ENCODE peak calls at places on chromosomes 7 and 10, in five cellular contexts. U, V, B, A and I are unnamed samples.

GRCh38 chr10:118002581-118002980 is 44.2 kb downstream of the RAB11FIP2 start:
- DNase-seq in U (peak), V (peak), B (peak), A (peak), I (peak)

GRCh38 chr7:116571037-116571436 is 46.2 kb downstream of the CAV1 start:
- DNase-seq in U (peak), V (peak), B (peak), A (peak), I (peak)

GRCh38 chr7:1255817-1256340 is 23.2 kb downstream of the UNCX start:
- DNase-seq in U (no peak), V (no peak), B (no peak), A (no peak), I (no peak)

GRCh38 chr10:18793951-18794350 is 134.7 kb downstream of the ARL5B start:
- DNase-seq in U (peak), V (peak), B (peak), A (peak), I (peak)

GRCh38 chr7:767941-768729 is 41.1 kb upstream of the PRKAR1B start:
- DNase-seq in U (peak), V (no peak), B (peak), A (no peak), I (peak)

GRCh38 chr7:14754631-14755030 is 147.9 kb downstream of the DGKB start:
- DNase-seq in U (peak), V (peak), B (peak), A (peak), I (peak)

GRCh38 chr10:104873161-104873560 is 232.1 kb downstream of the SORCS3 start:
- DNase-seq in U (no peak), V (no peak), B (no peak), A (no peak), I (no peak)

GRCh38 chr10:108385963-108386362 is 1221.5 kb upstream of the SORCS1 start:
- DNase-seq in U (no peak), V (no peak), B (no peak), A (peak), I (no peak)

GRCh38 chr7:111363099-111363498 is 199.2 kb downstream of the IMMP2L start:
- DNase-seq in U (peak), V (no peak), B (peak), A (no peak), I (peak)

GRCh38 chr7:28858206-28858605 is 99.9 kb downstream of the TRIL start:
- DNase-seq in U (peak), V (peak), B (peak), A (peak), I (peak)

GRCh38 chr7:117158941-117159705 is 163.7 kb downstream of the WNT2 start:
- DNase-seq in U (peak), V (no peak), B (peak), A (no peak), I (no peak)

GRCh38 chr7:90736968-90737939 is 141.1 kb downstream of the CDK14 start:
- DNase-seq in U (no peak), V (peak), B (no peak), A (no peak), I (no peak)
- H3K4me3 ChIP-seq in U (no peak), V (no peak), B (no peak), A (no peak), I (no peak)

GRCh38 chr10:99538287-99538917 is 5.7 kb downstream of the NKX2-3 start:
- DNase-seq in U (no peak), V (no peak), B (no peak), A (no peak), I (no peak)

GRCh38 chr10:99537381-99538286 is 4.9 kb downstream of the NKX2-3 start:
- DNase-seq in U (no peak), V (no peak), B (no peak), A (no peak), I (no peak)

GRCh38 chr10:99540339-99540672 is 7.6 kb downstream of the NKX2-3 start:
- DNase-seq in U (no peak), V (no peak), B (no peak), A (no peak), I (no peak)

GRCh38 chr10:99539820-99540219 is 7.1 kb downstream of the NKX2-3 start:
- DNase-seq in U (no peak), V (no peak), B (no peak), A (no peak), I (no peak)

DNA sequence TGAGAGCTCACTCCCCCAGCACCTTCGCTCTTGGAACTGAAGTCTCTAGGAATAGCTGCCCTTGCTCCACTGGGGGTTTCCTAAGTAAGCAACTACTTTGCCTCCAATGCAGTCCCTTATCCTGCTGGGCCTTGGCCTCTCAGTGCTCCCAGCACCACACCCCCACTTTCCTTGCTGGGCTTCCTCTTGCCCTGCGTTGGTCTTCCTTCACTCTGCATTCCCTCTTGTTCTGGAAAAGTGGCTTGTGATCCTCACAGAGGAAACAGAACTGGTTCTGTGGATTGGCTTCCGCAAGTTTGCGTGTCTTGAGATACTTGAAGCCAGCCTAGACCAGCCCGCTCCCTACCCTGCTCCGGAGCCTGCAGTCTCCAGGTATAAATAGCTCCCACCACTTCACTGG is 6.4 kb downstream of the NKX2-3 start:
- DNase-seq in U (no peak), V (no peak), B (no peak), A (no peak), I (no peak)
- H3K4me3 ChIP-seq in U (no peak), V (no peak), B (no peak), A (no peak), I (no peak)

DNA sequence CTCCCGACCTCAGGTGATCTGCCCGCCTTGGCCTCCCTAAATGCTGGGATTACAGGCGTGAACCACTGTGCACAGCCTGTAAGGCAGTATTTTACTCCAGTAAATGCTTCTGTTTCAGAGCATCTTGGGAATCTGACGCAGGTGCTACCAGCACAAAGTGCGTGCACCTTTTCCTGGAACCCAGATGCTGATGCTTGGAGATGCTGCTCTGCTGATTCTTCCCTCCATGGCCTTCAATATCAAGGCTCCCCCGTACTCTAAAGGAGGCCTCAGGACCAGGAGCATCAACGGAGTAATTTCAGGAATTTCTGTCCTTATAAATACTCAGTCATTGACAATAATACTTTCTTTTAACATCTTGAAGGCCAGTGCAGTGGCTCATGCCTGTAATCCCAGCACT is 23.5 kb downstream of the DENND2A start:
- DNase-seq in U (no peak), V (no peak), B (no peak), A (no peak), I (no peak)
- H3K4me3 ChIP-seq in U (no peak), V (no peak), B (no peak), A (no peak), I (no peak)

GRCh38 chr10:102310356-102311024 is 65.2 kb downstream of the GBF1 start:
- DNase-seq in U (peak), V (no peak), B (peak), A (peak), I (peak)

GRCh38 chr10:102312683-102313082 is 67.4 kb downstream of the GBF1 start:
- DNase-seq in U (peak), V (peak), B (peak), A (peak), I (peak)

GRCh38 chr10:102311025-102311420 is 65.7 kb downstream of the GBF1 start:
- DNase-seq in U (peak), V (peak), B (no peak), A (peak), I (no peak)

GRCh38 chr10:102314801-102315200 is 69.5 kb downstream of the GBF1 start:
- DNase-seq in U (no peak), V (no peak), B (no peak), A (no peak), I (no peak)

DNA sequence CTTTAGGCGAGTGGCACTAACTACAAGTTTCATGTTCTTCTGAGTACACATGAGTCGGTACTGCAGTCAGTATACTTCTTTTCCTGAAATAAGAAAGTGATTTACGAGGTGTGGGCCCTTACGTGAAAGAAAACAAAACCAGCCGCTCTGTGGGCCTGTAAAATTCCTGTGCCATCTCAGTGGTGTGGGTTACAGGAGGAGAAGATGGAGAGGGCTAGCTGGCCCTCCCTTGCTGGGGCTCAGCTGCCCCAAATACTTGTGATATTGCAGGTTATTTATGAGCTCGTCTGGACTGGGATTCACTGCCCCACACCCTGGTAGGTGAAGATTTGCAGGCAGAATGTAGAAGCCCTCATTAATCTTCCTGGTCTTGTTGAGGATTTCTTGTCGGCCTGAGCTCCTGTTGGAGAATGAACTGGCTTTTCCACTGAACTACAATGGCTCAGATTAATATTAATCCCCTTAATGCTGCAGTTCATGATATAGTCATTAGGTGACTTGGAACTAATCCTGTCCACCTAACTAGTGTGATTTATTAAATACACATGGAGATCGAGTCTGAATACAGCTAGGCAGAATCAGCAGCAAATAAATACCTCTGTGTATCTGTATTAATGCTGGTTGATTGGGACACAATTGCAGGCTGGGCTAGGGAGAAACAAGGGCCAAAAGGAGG is 68.0 kb downstream of the GBF1 start:
- DNase-seq in U (no peak), V (no peak), B (no peak), A (no peak), I (no peak)
- H3K4me3 ChIP-seq in U (no peak), V (no peak), B (no peak), A (no peak), I (no peak)

DNA sequence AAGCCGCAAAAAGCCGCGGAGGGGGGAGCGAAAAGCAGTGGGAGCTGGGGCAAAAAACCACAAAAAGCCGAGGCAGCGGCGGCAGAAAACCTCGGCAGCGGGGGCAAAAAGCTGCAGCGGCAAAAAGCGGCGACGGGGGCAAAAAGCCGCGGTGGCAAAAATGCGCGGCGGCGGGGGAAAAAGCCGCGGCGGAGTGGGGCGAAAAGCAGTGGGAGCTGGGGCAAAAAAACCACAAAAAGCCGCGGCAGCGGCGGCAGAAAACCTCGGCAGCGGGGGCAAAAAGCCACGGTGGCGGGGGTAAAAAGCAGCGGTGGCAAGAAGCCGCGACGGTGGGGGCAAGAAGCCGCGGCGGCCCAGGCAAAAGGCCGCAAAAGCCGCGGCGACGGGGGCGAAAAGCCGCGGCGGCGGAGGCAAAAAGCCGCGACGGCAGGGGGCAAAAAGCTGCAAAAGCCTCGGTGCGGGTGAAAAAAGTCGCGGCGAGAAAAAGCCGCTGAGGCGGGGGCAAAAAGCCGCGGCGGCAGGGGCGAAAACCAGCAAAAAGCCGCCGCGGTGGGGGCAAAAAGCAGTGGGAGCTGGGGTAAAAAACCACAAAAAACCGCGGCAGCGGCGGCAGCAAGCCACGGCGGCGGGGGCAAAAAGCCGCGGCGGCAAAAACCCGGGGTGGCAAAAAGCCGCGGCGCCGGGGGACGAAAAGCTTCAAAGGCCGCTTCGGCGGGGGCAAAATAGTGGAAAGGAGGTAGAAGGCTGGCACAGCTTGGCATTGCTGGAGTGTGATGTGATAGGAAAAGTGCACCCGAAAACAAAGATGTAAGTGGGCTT is 135.9 kb downstream of the ZNF92 start:
- DNase-seq in U (no peak), V (no peak), B (no peak), A (peak), I (no peak)
- H3K4me3 ChIP-seq in U (peak), V (peak), B (peak), A (no peak), I (no peak)

GRCh38 chr7:54985405-54986360 is 33.1 kb upstream of the EGFR start:
- DNase-seq in U (peak), V (peak), B (peak), A (peak), I (peak)
- H3K4me3 ChIP-seq in U (no peak), V (no peak), B (no peak), A (peak), I (no peak)

DNA sequence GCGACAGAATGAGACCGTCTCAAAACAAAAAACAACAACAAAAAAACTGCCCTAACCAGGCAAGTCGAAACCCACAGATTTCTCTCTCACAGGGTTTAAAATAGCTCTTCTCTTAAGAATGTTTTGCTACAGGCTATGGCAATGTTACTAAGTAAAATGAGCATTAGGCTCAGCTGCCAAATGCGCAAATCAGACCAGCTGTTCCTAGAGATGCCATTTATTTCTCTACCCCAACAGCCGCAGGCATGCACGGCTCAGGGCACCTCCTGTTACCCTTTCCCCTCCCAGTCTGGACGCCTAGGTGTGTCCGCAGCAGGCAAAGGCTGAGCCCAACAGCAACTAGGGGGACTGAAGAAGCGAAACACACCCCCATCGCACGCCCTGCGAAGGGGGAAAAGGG is 168.3 kb upstream of the MBL2 start:
- DNase-seq in U (no peak), V (no peak), B (no peak), A (no peak), I (no peak)
- H3K4me3 ChIP-seq in U (no peak), V (no peak), B (no peak), A (no peak), I (no peak)

GRCh38 chr10:30219977-30220751 is 128.9 kb downstream of the MTPAP start:
- DNase-seq in U (peak), V (peak), B (peak), A (peak), I (peak)
- H3K4me3 ChIP-seq in U (no peak), V (no peak), B (peak), A (peak), I (no peak)

DNA sequence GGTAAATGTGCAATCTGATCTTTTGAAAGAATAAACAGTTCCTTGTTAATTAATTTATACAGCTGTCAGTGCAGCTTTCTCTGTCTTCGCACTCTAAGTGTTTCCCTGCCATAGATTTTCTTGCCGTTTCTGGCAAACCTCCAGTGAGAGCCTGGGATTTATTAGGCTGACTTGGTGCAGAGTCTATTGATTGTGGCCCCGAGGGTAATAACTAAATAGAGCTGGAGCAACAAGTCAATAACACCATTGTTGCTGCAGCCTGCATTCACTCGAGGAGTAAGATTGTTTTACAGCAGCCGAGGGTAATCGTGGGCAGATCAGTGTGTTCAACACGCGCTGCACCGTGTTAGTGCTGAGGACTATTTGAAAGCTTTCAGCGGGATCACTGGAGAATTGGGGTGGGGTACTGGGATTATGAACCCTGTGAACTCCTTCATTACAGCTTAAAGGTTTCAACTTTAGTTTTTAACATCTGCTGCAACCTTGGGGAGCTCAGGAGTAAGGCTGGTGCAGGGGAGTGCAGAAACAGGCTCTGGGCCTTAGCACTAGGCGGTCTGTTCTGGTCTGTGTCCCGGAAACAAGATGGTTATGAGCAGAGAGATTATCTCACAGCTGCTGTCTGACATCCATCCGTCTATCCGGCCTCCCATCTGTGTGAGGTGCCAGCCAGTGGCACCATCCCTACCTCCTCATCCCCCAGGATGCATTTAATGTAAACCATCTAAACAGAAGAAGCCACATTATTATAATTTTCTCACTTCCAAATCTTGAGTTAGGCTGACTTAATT is 174.0 kb upstream of the TCF7L2 start:
- DNase-seq in U (no peak), V (no peak), B (no peak), A (no peak), I (no peak)
- H3K4me3 ChIP-seq in U (no peak), V (no peak), B (no peak), A (no peak), I (no peak)